ENCODE peak calls at places on chromosomes 5 and 9, in eight cellular contexts. Q, Y, T, J, G, S, R and P are unnamed samples.

GRCh38 chr5:40688127-40688756 is 8.5 kb downstream of the PTGER4 start:
- DNase-seq in Q (peak; percentile 69), Y (peak; percentile 77), T (peak; percentile 82), J (peak; percentile 82), G (peak; percentile 90), S (peak; percentile 84), R (peak; percentile 62), P (peak; percentile 74)

GRCh38 chr9:138044485-138045383 is 167.2 kb downstream of the CACNA1B start:
- DNase-seq in Q (no peak), Y (no peak), T (no peak), J (no peak), G (no peak), S (peak; percentile 39), R (no peak), P (no peak)

GRCh38 chr5:72597456-72597948 is 90.3 kb upstream of the ZNF366 start:
- DNase-seq in Q (no peak), Y (no peak), T (peak; percentile 37), J (no peak), G (peak; percentile 94), S (no peak), R (no peak), P (peak; percentile 92)

GRCh38 chr5:173458819-173459218 is 130.6 kb upstream of the STC2 start:
- DNase-seq in Q (no peak), Y (no peak), T (no peak), J (no peak), G (peak; percentile 48), S (no peak), R (no peak), P (no peak)

GRCh38 chr5:159056201-159056600 is 43.5 kb downstream of the EBF1 start:
- DNase-seq in Q (peak; percentile 36), Y (no peak), T (no peak), J (no peak), G (no peak), S (no peak), R (no peak), P (no peak)

GRCh38 chr9:37283730-37284235 is 138.7 kb upstream of the GRHPR start:
- DNase-seq in Q (no peak), Y (no peak), T (no peak), J (no peak), G (no peak), S (peak; percentile 39), R (no peak), P (no peak)

GRCh38 chr9:136838314-136839228 is 3.7 kb upstream of the AJM1 start:
- DNase-seq in Q (no peak), Y (no peak), T (no peak), J (no peak), G (no peak), S (no peak), R (no peak), P (no peak)

GRCh38 chr9:123569343-123569694 is 213.3 kb downstream of the CRB2 start:
- DNase-seq in Q (no peak), Y (no peak), T (no peak), J (no peak), G (no peak), S (no peak), R (no peak), P (no peak)

GRCh38 chr9:128628471-128629048 is 28.1 kb downstream of the DYNC2I2 start:
- DNase-seq in Q (no peak), Y (no peak), T (peak; percentile 91), J (no peak), G (no peak), S (no peak), R (no peak), P (no peak)

GRCh38 chr5:179234563-179235135 is 110.6 kb downstream of the ADAMTS2 start:
- DNase-seq in Q (no peak), Y (no peak), T (no peak), J (no peak), G (no peak), S (no peak), R (no peak), P (no peak)